ENCODE peak calls at places on chromosomes 7 and 10, in five cellular contexts. R is heart left ventricle, L is GM13976, A is left ventricle myocardium inferior, K is tibial nerve. Q is an unnamed sample.

GRCh38 chr7:16675277-16675676 is 29.3 kb downstream of the BZW2 start:
- DNase-seq in L (no peak), K (no peak), R (no peak), A (no peak), Q (no peak)

GRCh38 chr10:30207485-30208052 is 141.5 kb downstream of the MTPAP start:
- DNase-seq in A (no peak), K (no peak), L (no peak), R (no peak), Q (no peak)

GRCh38 chr10:132489704-132490534 is 47.7 kb upstream of the INPP5A start:
- DNase-seq in L (no peak), K (no peak), R (no peak), A (no peak), Q (peak; percentile 39)

GRCh38 chr10:68550747-68551411 is 9.3 kb upstream of the TET1 start:
- DNase-seq in L (peak; percentile 76), A (no peak), R (peak; percentile 43), K (peak; percentile 83), Q (no peak)

GRCh38 chr7:82631998-82632397 is 188.4 kb upstream of the CACNA2D1 start:
- DNase-seq in R (no peak), L (no peak), K (no peak), A (no peak), Q (no peak)

GRCh38 chr10:2137549-2138174 is 400.3 kb upstream of the ADARB2 start:
- DNase-seq in A (no peak), K (no peak), R (no peak), L (peak; percentile 16), Q (no peak)

GRCh38 chr10:99859585-99859984 is 77.1 kb downstream of the ABCC2 start:
- DNase-seq in L (no peak), A (no peak), K (no peak), R (no peak), Q (no peak)

GRCh38 chr10:129967579-129968019 is 3.5 kb upstream of the EBF3 start:
- DNase-seq in A (no peak), K (no peak), R (no peak), L (no peak), Q (peak; percentile 36)

GRCh38 chr10:12907651-12908050 is 93.9 kb downstream of the CCDC3 start:
- DNase-seq in L (no peak), R (no peak), K (no peak), A (no peak), Q (no peak)

GRCh38 chr10:128062331-128062730 is 63.9 kb downstream of the MKI67 start:
- DNase-seq in A (no peak), K (no peak), L (no peak), R (peak; percentile 38), Q (no peak)

GRCh38 chr7:138475377-138475776 is 15.3 kb downstream of the TRIM24 start:
- DNase-seq in A (no peak), K (no peak), R (no peak), L (no peak), Q (no peak)
- TF ChIP-seq CTCF in A (no peak), K (no peak), R (no peak), L (no peak), Q (no peak)

DNA sequence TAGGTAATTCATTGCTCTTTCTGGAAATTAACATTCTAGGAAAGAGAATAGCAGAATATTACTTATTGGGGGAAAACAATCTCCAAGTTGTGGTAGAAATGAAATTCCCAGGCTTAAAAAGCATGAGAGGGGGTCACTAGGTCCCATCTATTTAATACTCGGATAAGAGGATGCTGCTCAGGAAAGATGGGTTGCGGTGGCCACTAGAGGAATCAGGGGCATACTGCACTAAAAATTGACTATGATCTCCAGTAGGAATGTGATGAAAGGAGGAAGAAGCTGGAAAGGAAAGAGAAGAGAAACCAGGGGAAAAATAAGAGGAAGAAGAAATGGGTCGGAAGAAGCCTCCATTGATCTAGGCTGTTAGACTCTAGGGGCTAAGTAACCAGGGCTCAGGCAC is 192.8 kb downstream of the GPAM start:
- DNase-seq in A (no peak), R (no peak), L (no peak), K (no peak), Q (no peak)
- TF ChIP-seq CTCF in A (peak; percentile 13), R (no peak), L (no peak), K (no peak), Q (no peak)

DNA sequence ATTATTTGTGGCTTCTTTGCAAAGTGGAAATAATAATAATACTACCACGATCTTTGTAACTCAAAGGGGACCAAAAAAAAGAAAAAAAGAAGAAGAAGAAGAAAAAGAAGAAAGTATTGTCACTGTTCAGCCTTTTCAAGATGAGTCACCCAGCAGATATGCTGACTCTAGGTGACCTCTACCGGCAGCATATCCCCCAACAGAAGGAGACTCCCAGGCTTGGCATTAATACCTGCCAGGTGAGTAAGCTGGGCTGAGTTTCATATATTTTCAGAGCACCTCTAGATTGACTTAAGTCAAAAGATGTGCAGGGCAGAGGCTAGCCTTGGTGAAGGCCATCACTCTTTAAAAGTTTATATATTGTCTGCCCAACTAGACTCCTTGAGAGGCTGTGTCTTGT is 30.4 kb upstream of the GPR26 start:
- DNase-seq in K (no peak), L (no peak), R (no peak), A (no peak), Q (no peak)
- TF ChIP-seq CTCF in K (no peak), L (no peak), R (no peak), A (no peak), Q (no peak)

GRCh38 chr7:34091330-34091917 is 186.1 kb downstream of the BMPER start:
- DNase-seq in R (no peak), L (peak; percentile 23), A (no peak), K (peak; percentile 47), Q (no peak)
- TF ChIP-seq CTCF in R (peak; percentile 61), L (peak; percentile 26), A (peak; percentile 61), K (no peak), Q (peak; percentile 38)

GRCh38 chr7:46695045-46695708 is 774.1 kb upstream of the IGFBP3 start:
- DNase-seq in K (no peak), R (no peak), L (no peak), A (no peak), Q (no peak)
- TF ChIP-seq CTCF in K (no peak), R (no peak), L (no peak), A (peak; percentile 8), Q (no peak)

GRCh38 chr10:117163061-117163953 is 25.2 kb upstream of the VAX1 start:
- DNase-seq in K (no peak), A (no peak), L (no peak), R (no peak), Q (no peak)
- TF ChIP-seq CTCF in K (no peak), A (no peak), L (no peak), R (no peak), Q (no peak)

DNA sequence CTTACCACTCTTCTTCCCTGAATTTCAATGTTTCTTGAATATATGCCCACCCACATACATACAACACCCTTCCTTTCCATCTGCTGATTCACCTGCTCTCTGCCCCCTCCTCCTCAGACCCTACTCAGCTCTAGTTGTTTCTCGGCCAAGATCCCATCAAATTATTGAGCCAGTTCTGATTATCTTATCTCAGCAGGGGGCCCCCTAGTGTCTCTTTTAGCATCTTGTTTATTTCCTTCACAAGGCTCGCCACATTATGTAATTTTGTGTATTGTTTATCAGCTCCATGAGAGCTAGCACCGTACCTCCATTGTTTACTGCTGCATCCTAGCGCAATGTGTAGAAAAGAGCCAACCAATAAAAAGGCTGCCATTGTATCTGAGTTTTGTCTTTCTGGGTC is 71.9 kb downstream of the FAM13C start:
- DNase-seq in L (peak; percentile 17), A (no peak), K (no peak), R (no peak), Q (no peak)
- TF ChIP-seq CTCF in L (no peak), A (peak; percentile 9), K (no peak), R (no peak), Q (no peak)

Q was measured in lower lobe of right lung.